ENCODE peak calls at places on chromosomes 11 and 22, in seven cellular contexts. R is HCT116, X is adrenal gland, C is transverse colon, Y is left ventricle myocardium inferior, P is stomach, Z is hepatocyte. J is an unnamed sample. For H3K36me3, the result is how much of the 10 kb centered on the place peaks cover.

GRCh38 chr11:26947379-26947844 is 46.5 kb upstream of the FIBIN start:
- DNase-seq in R (no peak), X (peak), C (peak), Y (no peak), P (no peak), Z (peak), J (peak)

GRCh38 chr11:111086058-111086457 is 159.5 kb upstream of the POU2AF2 start:
- DNase-seq in R (no peak), X (no peak), C (no peak), Y (no peak), P (no peak), Z (peak), J (no peak)

GRCh38 chr22:43992331-43992821 is 31.7 kb upstream of the PARVB start:
- DNase-seq in R (no peak), X (no peak), C (no peak), Y (no peak), P (no peak), Z (no peak), J (no peak)

GRCh38 chr22:36564422-36565151 is 35.6 kb upstream of the EIF3D start:
- DNase-seq in R (no peak), X (no peak), C (no peak), Y (no peak), P (no peak), Z (no peak), J (no peak)

GRCh38 chr22:31490496-31490925 is 869 bp upstream of the EIF4ENIF1 start:
- DNase-seq in R (peak), X (peak), C (peak), Y (peak), P (peak), Z (peak), J (peak)

GRCh38 chr11:77130763-77131513 is 2.9 kb downstream of the MYO7A start:
- DNase-seq in R (no peak), X (peak), C (no peak), Y (peak), P (peak), Z (peak), J (no peak)

GRCh38 chr11:13152736-13153541 is 124.7 kb upstream of the BMAL1 start:
- DNase-seq in R (no peak), X (no peak), C (no peak), Y (no peak), P (no peak), Z (no peak), J (no peak)

GRCh38 chr11:131041331-131042040 is 125.2 kb upstream of the SNX19 start:
- DNase-seq in R (no peak), X (no peak), C (no peak), Y (no peak), P (no peak), Z (no peak), J (no peak)

GRCh38 chr22:42717197-42717967 is 3.3 kb downstream of the A4GALT start:
- DNase-seq in R (no peak), X (no peak), C (no peak), Y (no peak), P (no peak), Z (no peak), J (no peak)

GRCh38 chr11:85759915-85760314 is 51.0 kb downstream of the SYTL2 start:
- DNase-seq in R (peak), X (no peak), C (no peak), Y (no peak), P (no peak), Z (no peak), J (no peak)

GRCh38 chr11:27241316-27242122 is 121.5 kb downstream of the CCDC34 start:
- DNase-seq in R (no peak), X (no peak), C (no peak), Y (no peak), P (no peak), Z (no peak), J (no peak)

GRCh38 chr11:65428578-65429068 is 6.0 kb downstream of the NEAT1 start:
- DNase-seq in R (no peak), X (peak), C (peak), Y (no peak), P (peak), Z (peak), J (no peak)

GRCh38 chr22:48070760-48071159 is 1308.3 kb downstream of the TBC1D22A start:
- DNase-seq in R (no peak), X (no peak), C (no peak), Y (no peak), P (no peak), Z (no peak), J (no peak)

GRCh38 chr11:611001-611996 is 4.5 kb downstream of the IRF7 start:
- DNase-seq in R (no peak), X (no peak), C (no peak), Y (no peak), P (no peak), Z (no peak), J (no peak)
- H3K36me3 ChIP-seq in R (under half), X (half or more), C (under half), Y (half or more), P (half or more), Z (under half), J (half or more)

GRCh38 chr11:44567876-44568256 is 2.4 kb downstream of the CD82 start:
- DNase-seq in R (no peak), X (no peak), C (no peak), Y (no peak), P (no peak), Z (no peak), J (no peak)
- H3K4me3 ChIP-seq in R (no peak), X (no peak), C (no peak), Y (peak), P (no peak), Z (no peak), J (no peak)

GRCh38 chr11:17036666-17037658 is 22.7 kb upstream of the PLEKHA7 start:
- DNase-seq in R (peak), X (no peak), C (peak), Y (no peak), P (peak), Z (peak), J (no peak)
- TF ChIP-seq CTCF in R (peak), X (no peak), C (no peak), Y (no peak), P (no peak), Z (peak), J (no peak)

GRCh38 chr11:1643146-1643690 is 13.6 kb downstream of the KRTAP5-5 start:
- DNase-seq in R (no peak), X (no peak), C (no peak), Y (no peak), P (no peak), Z (no peak), J (no peak)

GRCh38 chr11:1645357-1645821 is 15.8 kb downstream of the KRTAP5-5 start:
- DNase-seq in R (no peak), X (no peak), C (no peak), Y (no peak), P (no peak), Z (no peak), J (no peak)

GRCh38 chr11:1642288-1643145 is 12.9 kb downstream of the KRTAP5-5 start:
- DNase-seq in R (no peak), X (no peak), C (no peak), Y (no peak), P (no peak), Z (peak), J (no peak)

GRCh38 chr11:1647901-1648721 is 18.5 kb downstream of the KRTAP5-5 start:
- DNase-seq in R (no peak), X (no peak), C (no peak), Y (no peak), P (no peak), Z (no peak), J (no peak)

GRCh38 chr11:1644601-1645356 is 15.2 kb downstream of the KRTAP5-5 start:
- DNase-seq in R (no peak), X (no peak), C (no peak), Y (no peak), P (no peak), Z (no peak), J (peak)
- H3K36me3 ChIP-seq in R (under half), X (under half), C (under half), Y (under half), P (under half), Z (under half), J (under half)

GRCh38 chr11:116906479-116906878 is 69.1 kb upstream of the APOA1 start:
- DNase-seq in R (no peak), X (no peak), C (no peak), Y (no peak), P (no peak), Z (no peak), J (no peak)

GRCh38 chr11:116901211-116901610 is 63.8 kb upstream of the APOA1 start:
- DNase-seq in R (no peak), X (no peak), C (no peak), Y (peak), P (no peak), Z (no peak), J (no peak)

DNA sequence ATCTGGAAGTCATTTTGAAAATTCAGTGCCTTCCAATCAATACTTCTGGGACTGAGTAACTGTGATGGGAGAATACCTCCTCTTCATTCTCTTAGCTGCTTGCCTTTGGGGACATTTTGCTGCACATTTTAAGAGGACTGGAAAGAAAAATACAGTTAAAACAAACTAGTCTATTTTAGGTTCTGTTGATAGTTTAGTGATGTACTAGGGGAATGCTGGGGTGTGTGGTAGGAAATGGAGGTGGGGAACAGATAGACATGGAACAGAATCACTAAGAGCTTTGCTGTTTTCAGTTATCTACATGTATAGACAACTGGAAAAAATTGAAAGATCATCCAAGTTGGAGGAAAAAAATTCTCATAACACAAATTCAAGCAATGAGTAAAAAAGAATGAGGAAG is 65.7 kb upstream of the APOA1 start:
- DNase-seq in R (no peak), X (no peak), C (no peak), Y (no peak), P (no peak), Z (no peak), J (no peak)
- H3K4me3 ChIP-seq in R (no peak), X (no peak), C (no peak), Y (no peak), P (no peak), Z (no peak), J (no peak)

DNA sequence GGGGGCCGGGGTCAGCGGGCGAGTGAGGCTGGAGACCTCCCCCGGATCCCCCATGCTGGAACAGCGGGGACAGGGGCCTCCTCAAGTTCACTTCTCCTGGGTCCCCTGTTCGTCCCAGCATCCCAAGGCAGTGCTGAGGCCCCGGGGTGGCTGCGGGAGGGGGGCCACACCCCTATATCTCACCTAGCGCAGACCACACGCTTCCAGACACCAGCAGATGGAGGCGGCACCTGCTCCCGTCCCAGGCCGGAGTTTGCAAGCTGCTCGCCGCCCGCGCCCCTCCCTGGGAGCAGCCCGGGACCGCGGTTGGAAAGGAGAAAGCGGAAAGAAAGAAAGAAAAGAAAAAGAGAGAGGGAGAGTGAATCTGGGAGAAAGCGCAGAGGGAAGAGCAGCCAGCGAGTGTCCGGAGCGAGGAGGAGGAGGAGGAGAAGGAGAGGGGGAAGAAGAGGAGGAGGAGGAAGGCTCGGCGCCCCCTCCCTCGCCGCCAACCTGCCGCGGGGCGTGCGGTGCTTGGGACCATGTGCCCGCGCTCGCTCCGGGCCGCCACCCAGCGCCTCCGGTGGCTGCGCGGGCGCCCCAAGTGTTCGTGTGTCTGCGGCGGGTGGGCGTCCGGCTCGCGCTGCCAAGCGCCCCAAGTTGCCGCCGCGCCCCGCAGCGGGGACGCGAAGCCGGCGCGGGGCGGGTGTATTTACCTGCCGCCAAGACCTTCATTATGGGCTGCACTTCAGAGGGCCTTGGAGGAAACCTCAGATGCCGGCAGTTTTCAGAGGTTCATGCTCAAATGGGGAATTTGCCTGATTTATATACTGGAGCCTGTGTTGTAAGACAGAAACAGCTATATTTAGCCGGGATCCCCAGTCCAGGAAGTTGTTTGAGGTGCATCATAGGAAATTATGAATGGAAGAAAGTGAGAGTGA is at the start of gene LIF:
- DNase-seq in R (no peak), X (no peak), C (peak), Y (no peak), P (no peak), Z (peak), J (no peak)
- TF ChIP-seq CTCF in R (no peak), X (no peak), C (no peak), Y (peak), P (no peak), Z (peak), J (no peak)

GRCh38 chr11:33059331-33060007 is 20.1 kb downstream of the TCP11L1 start:
- DNase-seq in R (no peak), X (no peak), C (no peak), Y (no peak), P (no peak), Z (no peak), J (no peak)
- H3K36me3 ChIP-seq in R (under half), X (under half), C (under half), Y (half or more), P (half or more), Z (under half), J (under half)

GRCh38 chr11:71240061-71240690 is 12.2 kb downstream of the SHANK2 start:
- DNase-seq in R (no peak), X (no peak), C (no peak), Y (no peak), P (no peak), Z (no peak), J (peak)
- H3K4me3 ChIP-seq in R (no peak), X (no peak), C (no peak), Y (no peak), P (no peak), Z (no peak), J (no peak)

DNA sequence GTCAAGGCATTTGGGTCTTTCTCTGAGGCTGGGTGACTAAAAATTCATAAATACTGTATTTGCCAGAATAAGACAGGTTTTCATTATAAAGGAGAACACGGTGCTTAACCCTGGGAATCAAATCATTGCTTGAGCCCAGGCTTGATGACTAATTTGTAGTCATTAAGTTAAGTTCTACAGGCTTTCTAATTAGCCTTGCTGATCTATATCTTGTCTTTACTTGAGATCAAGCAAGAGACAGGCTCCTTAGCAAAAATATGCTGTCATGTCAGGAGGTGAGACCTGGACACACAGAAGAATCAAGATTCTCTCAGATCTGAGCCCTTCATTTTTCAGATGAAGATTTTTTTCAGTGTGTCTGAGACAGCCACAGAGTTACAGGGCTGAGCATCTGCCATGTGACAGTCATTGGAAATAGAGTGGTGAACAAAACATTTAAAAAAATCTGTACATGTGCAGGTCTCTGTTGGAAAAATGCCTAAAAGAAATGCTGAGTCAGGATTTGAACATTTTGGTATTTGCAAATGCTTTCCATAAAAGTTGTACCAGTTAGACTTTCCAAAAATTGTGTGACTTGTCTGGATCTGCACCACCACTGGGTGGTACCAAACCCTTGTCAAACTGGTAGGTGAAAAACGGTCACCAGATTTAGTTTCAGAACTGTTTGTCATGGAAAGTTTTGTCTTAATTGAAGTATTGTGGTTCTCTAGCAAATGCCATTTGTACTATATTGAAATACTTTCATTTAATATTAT is 14.7 kb downstream of the ACAT1 start:
- DNase-seq in R (no peak), X (no peak), C (no peak), Y (no peak), P (no peak), Z (no peak), J (no peak)
- TF ChIP-seq CTCF in R (peak), X (no peak), C (no peak), Y (no peak), P (no peak), Z (peak), J (no peak)

J was measured in ascending aorta.